ENCODE peak calls at places on chromosomes 12 and 14, in four cellular contexts. K is nephron progenitor cell; B is stimulated activated naive CD8-positive, alpha-beta T cell treated with anti-CD3 and anti-CD28 coated beads, Interleukin-15, Interleukin-2, amounts not matched to agents 100 U/mL and 50 U/mL, for 24 hours; T is AG20443. J is an unnamed sample.

GRCh38 chr12:5200276-5201087 is 156.8 kb downstream of the KCNA5 start:
- DNase-seq in B (peak; percentile 60), K (peak; percentile 88), T (peak; percentile 78), J (peak; percentile 37)

GRCh38 chr12:28883406-28883997 is 265.6 kb upstream of the FAR2 start:
- DNase-seq in T (no peak), K (no peak), B (no peak), J (no peak)

GRCh38 chr14:38662781-38663180 is 406.9 kb upstream of the CLEC14A start:
- DNase-seq in B (no peak), T (no peak), K (peak; percentile 2), J (no peak)

GRCh38 chr12:2402180-2402579 is 349.4 kb downstream of the CACNA1C start:
- DNase-seq in T (no peak), K (no peak), B (no peak), J (no peak)

GRCh38 chr14:71905031-71905430 is 27.2 kb upstream of the RGS6 start:
- DNase-seq in B (no peak), K (no peak), T (no peak), J (no peak)

GRCh38 chr14:46259536-46259935 is 392.0 kb downstream of the RPL10L start:
- DNase-seq in T (no peak), B (no peak), K (peak; percentile 35), J (peak; percentile 1)

GRCh38 chr12:106774808-106775524 is 484 bp downstream of the RIC8B start:
- DNase-seq in T (no peak), K (no peak), B (peak; percentile 35), J (no peak)

GRCh38 chr14:35637269-35637668 is 103.3 kb downstream of the INSM2 start:
- DNase-seq in T (no peak), B (no peak), K (no peak), J (no peak)

GRCh38 chr12:3259976-3260375 is 182.8 kb downstream of the TSPAN9 start:
- DNase-seq in B (no peak), T (no peak), K (no peak), J (no peak)

GRCh38 chr14:73125746-73126145 is 10.6 kb upstream of the PSEN1 start:
- DNase-seq in B (no peak), T (no peak), K (no peak), J (no peak)

GRCh38 chr12:121345151-121345810 is 6.9 kb downstream of the ANAPC5 start:
- DNase-seq in T (no peak), B (no peak), K (no peak), J (no peak)

GRCh38 chr14:101123639-101124525 is 220.4 kb upstream of the RTL1 start:
- DNase-seq in B (no peak), T (no peak), K (no peak), J (no peak)

GRCh38 chr12:95767703-95768102 is 22.9 kb downstream of the NTN4 start:
- DNase-seq in K (no peak), B (no peak), T (peak; percentile 37), J (no peak)

GRCh38 chr12:65014504-65015271 is 106.4 kb downstream of the WIF1 start:
- DNase-seq in K (no peak), T (no peak), B (no peak), J (no peak)

GRCh38 chr12:53174881-53175491 is 5.5 kb upstream of the ZNF740 start:
- DNase-seq in K (no peak), B (no peak), T (peak; percentile 36), J (peak; percentile 36)

GRCh38 chr14:51969852-51970251 is 19.5 kb upstream of the RTRAF start:
- DNase-seq in T (no peak), K (no peak), B (no peak), J (no peak)

GRCh38 chr12:78431931-78432330 is 432.6 kb upstream of the SYT1 start:
- DNase-seq in K (no peak), T (no peak), B (no peak), J (no peak)

GRCh38 chr14:101809671-101810514 is 48.4 kb downstream of the PPP2R5C start:
- DNase-seq in B (peak; percentile 77), T (peak; percentile 91), K (peak; percentile 72), J (peak; percentile 85)

GRCh38 chr14:34012978-34013713 is 62.3 kb upstream of the EGLN3 start:
- DNase-seq in B (no peak), K (no peak), T (no peak), J (no peak)

GRCh38 chr12:20810487-20810886 is at the start of gene SLCO1B3:
- DNase-seq in T (no peak), K (no peak), B (no peak), J (no peak)

GRCh38 chr12:124753230-124753595 is 110.5 kb downstream of the SCARB1 start:
- DNase-seq in B (no peak), K (no peak), T (no peak), J (no peak)

GRCh38 chr12:101323255-101323654 is 43.4 kb downstream of the UTP20 start:
- DNase-seq in K (no peak), B (no peak), T (no peak), J (no peak)